ENCODE peak calls at places on chromosome 6, in five cellular contexts. N is K562, V is ovary, P is stomach, T is SK-N-SH. O is an unnamed sample.

GRCh38 chr6:70657706-70658105 is 10.0 kb upstream of the SMAP1 start:
- DNase-seq in N (no peak), V (no peak), P (no peak), T (no peak), O (no peak)

GRCh38 chr6:108175592-108176279 is 9.9 kb downstream of the NR2E1 start:
- DNase-seq in N (peak; percentile 52), V (no peak), P (no peak), T (peak; percentile 43), O (no peak)

GRCh38 chr6:44561062-44561591 is 173.6 kb downstream of the CDC5L start:
- DNase-seq in N (no peak), V (no peak), P (no peak), T (peak; percentile 33), O (no peak)

GRCh38 chr6:13302751-13303667 is 25.3 kb downstream of the TBC1D7 start:
- DNase-seq in N (peak; percentile 74), V (peak; percentile 41), P (peak; percentile 31), T (no peak), O (peak; percentile 80)

GRCh38 chr6:90401933-90402830 is 105.5 kb upstream of the BACH2 start:
- DNase-seq in N (no peak), V (no peak), P (no peak), T (no peak), O (no peak)

GRCh38 chr6:30570263-30570662 is 979 bp upstream of the ABCF1 start:
- DNase-seq in N (no peak), V (no peak), P (no peak), T (no peak), O (no peak)

GRCh38 chr6:30888472-30889137 is 4.3 kb downstream of the DDR1 start:
- DNase-seq in N (peak; percentile 78), V (no peak), P (no peak), T (peak; percentile 33), O (no peak)

GRCh38 chr6:35491558-35492541 is 5.0 kb downstream of the TEAD3 start:
- DNase-seq in N (no peak), V (peak; percentile 69), P (no peak), T (peak; percentile 62), O (no peak)

GRCh38 chr6:145327497-145328055 is 407.7 kb downstream of the EPM2A start:
- DNase-seq in N (no peak), V (no peak), P (no peak), T (no peak), O (no peak)

GRCh38 chr6:100664274-100665040 is 199.7 kb upstream of the SIM1 start:
- DNase-seq in N (peak; percentile 8), V (no peak), P (no peak), T (no peak), O (no peak)

GRCh38 chr6:132520953-132521352 is 8.0 kb upstream of the STX7 start:
- DNase-seq in N (no peak), V (no peak), P (no peak), T (no peak), O (no peak)

GRCh38 chr6:40146902-40147301 is 212.6 kb upstream of the MOCS1 start:
- DNase-seq in N (no peak), V (no peak), P (no peak), T (no peak), O (no peak)

GRCh38 chr6:125195526-125195925 is 42.0 kb downstream of the TPD52L1 start:
- DNase-seq in N (no peak), V (no peak), P (no peak), T (no peak), O (no peak)
- TF ChIP-seq CTCF in N (no peak), V (no peak), P (no peak), T (no peak), O (no peak)

GRCh38 chr6:2503816-2504494 is 246.8 kb downstream of the MYLK4 start:
- DNase-seq in N (no peak), V (no peak), P (no peak), T (no peak), O (no peak)
- TF ChIP-seq EP300 in N (no peak), V (no peak), P (no peak), T (no peak), O (no peak)

GRCh38 chr6:28841290-28841689 is 82.5 kb downstream of the TRIM27 start:
- DNase-seq in N (no peak), V (no peak), P (no peak), T (no peak), O (no peak)
- TF ChIP-seq CTCF in N (peak; percentile 43), V (no peak), P (no peak), T (no peak), O (no peak)

GRCh38 chr6:11434565-11435326 is 102.8 kb upstream of the TMEM170B start:
- DNase-seq in N (no peak), V (no peak), P (peak; percentile 42), T (no peak), O (peak; percentile 71)
- TF ChIP-seq EP300 in N (no peak), V (no peak), P (no peak), T (no peak), O (no peak)

GRCh38 chr6:166952567-166953464 is 3.5 kb downstream of the RNASET2 start:
- DNase-seq in N (no peak), V (no peak), P (no peak), T (no peak), O (no peak)

GRCh38 chr6:166952122-166952521 is 4.2 kb downstream of the RNASET2 start:
- DNase-seq in N (no peak), V (no peak), P (no peak), T (no peak), O (no peak)

GRCh38 chr6:166949533-166950442 is 6.6 kb downstream of the RNASET2 start:
- DNase-seq in N (no peak), V (no peak), P (peak; percentile 54), T (no peak), O (no peak)

GRCh38 chr6:166950443-166950821 is 5.9 kb downstream of the RNASET2 start:
- DNase-seq in N (no peak), V (no peak), P (no peak), T (no peak), O (no peak)

GRCh38 chr6:166951670-166952060 is 4.7 kb downstream of the RNASET2 start:
- DNase-seq in N (no peak), V (no peak), P (no peak), T (no peak), O (no peak)
- TF ChIP-seq CTCF in N (no peak), V (no peak), P (no peak), T (no peak), O (no peak)

DNA sequence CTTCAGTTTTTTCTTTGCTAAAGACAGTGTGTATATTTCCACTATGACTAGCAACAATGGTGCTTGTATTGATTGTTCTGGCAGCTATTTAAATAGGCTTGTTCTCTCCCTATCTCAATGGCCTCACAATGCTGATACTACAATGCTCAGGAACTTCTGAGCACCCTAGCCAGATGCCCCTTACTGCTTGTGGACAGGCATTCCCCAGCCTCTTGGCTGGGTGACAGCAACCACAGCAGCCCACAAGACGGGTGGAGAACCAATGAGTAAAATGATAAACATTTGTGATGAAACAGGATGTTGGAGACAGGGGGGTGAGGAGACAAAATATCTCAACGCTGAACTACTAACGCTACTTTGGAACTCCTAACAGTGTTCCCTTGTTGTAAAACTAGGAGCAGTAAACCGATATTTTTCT is 42.3 kb downstream of the HIVEP2 start:
- DNase-seq in N (peak; percentile 27), V (peak; percentile 57), P (peak; percentile 61), T (peak; percentile 19), O (peak; percentile 22)
- TF ChIP-seq EP300 in N (no peak), V (no peak), P (no peak), T (peak; percentile 11), O (peak; percentile 85)

GRCh38 chr6:16602035-16602434 is 159.2 kb downstream of the ATXN1 start:
- DNase-seq in N (no peak), V (no peak), P (no peak), T (no peak), O (no peak)
- TF ChIP-seq CTCF in N (no peak), V (no peak), P (no peak), T (no peak), O (no peak)

DNA sequence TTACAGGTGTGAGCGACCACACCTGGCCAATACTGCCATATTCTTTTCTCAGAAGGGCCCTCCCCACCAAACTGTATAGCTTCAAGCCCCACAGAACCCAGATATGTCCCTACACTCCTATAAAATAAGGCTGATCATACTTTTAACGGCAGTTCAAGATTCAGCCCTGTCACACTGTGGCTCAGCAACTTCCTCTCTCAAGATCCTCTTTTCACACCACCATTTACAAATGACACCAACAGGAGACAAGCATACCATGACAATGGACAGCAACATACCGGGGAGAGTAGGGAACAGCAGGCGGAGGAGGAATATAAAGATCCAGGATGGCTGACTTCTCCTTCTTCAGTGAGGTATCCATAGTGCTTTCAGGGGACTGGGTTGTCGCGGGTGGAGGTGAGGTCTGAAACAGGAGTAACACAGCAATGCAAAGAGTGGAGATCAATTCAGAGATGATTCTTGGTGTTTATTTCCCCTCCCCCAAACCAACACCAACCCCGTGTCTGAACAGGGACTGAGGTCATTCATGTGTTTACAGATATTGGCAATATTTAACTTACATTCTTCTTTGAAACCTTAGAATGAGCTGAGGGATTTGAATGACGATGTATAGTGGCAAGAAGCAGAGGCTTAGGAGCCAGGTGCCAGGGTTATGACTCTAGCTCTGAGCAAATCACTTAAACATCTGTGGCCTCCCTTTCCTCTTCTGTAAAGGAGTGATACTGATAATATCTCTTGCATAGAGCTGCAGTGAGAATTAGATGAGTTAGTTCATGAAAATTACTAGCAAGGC is 57.6 kb upstream of the IPCEF1 start:
- DNase-seq in N (no peak), V (no peak), P (no peak), T (no peak), O (no peak)
- TF ChIP-seq EP300 in N (no peak), V (no peak), P (no peak), T (no peak), O (no peak)

GRCh38 chr6:43055966-43056365 is 2.3 kb upstream of the CUL7 start:
- DNase-seq in N (no peak), V (no peak), P (no peak), T (no peak), O (no peak)

GRCh38 chr6:43052842-43053544 is 658 bp downstream of the CUL7 start:
- DNase-seq in N (peak; percentile 60), V (no peak), P (no peak), T (no peak), O (peak; percentile 19)

GRCh38 chr6:43052225-43052841 is 1.3 kb downstream of the CUL7 start:
- DNase-seq in N (no peak), V (no peak), P (no peak), T (no peak), O (no peak)

GRCh38 chr6:43054206-43054943 is 724 bp upstream of the CUL7 start:
- DNase-seq in N (no peak), V (peak; percentile 57), P (no peak), T (peak; percentile 50), O (no peak)

DNA sequence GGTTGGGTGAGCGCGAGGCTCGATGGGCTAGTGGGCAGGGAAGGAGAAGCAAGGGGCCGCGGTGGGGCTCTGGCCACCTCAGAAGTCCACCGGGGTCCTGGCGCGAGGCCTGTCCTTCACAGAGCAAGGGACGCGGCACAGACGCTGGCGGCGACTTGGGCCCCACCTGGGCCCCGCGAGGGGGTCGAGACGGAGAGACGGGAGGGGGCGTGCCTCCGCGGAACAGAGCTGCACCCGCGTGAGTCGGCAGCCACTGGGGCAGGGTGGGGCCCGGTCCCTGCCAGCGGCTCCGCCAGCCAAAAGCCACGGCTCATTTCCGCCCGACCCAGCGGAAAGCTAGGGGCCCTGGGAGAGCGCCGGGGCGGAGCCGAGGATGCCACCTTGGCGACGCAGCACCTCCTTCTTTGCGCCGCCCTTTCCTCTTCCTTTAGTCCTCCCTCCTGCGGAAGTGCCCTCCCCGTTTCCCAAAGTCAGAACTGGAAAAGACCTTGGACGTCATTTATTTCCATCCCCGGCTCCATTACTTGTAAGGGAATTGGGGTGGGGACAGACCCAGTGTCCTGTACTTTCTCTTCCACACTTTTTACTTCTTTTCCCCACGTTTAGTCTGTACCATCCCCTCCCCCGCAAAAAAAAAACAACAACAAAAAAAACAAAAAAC is at the start of gene CUL7:
- DNase-seq in N (peak; percentile 98), V (peak; percentile 93), P (peak; percentile 94), T (peak; percentile 98), O (peak; percentile 86)
- TF ChIP-seq CTCF in N (peak; percentile 4), V (no peak), P (no peak), T (no peak), O (no peak)

GRCh38 chr6:111844921-111845320 is 28.3 kb downstream of the FYN start:
- DNase-seq in N (no peak), V (no peak), P (no peak), T (no peak), O (no peak)
- TF ChIP-seq EP300 in N (no peak), V (no peak), P (no peak), T (no peak), O (no peak)

O was measured in tibial nerve.